ENCODE peak calls at places on chromosome 9, in four cellular contexts. E is NCI-H1694, S is HFF-Myc, J is mucosa of descending colon. T is an unnamed sample.
A peak's percentile ranks its signal among the peaks of the same experiment; 100 is the strongest.

GRCh38 chr9:2299156-2299842 is 284.2 kb downstream of the SMARCA2 start:
- DNase-seq in J (peak; percentile 75), E (peak; percentile 25), S (no peak), T (peak; percentile 80)

GRCh38 chr9:115200711-115201505 is 83.0 kb upstream of the TNC start:
- DNase-seq in E (no peak), J (no peak), S (no peak), T (no peak)

GRCh38 chr9:116151199-116151598 is 2.4 kb upstream of the PAPPA start:
- DNase-seq in S (no peak), E (no peak), J (no peak), T (no peak)

GRCh38 chr9:77926314-77926959 is 105.2 kb downstream of the GNAQ start:
- DNase-seq in E (no peak), S (peak; percentile 22), J (no peak), T (no peak)

GRCh38 chr9:98047002-98047401 is 9.5 kb upstream of the NANS start:
- DNase-seq in J (no peak), S (no peak), E (no peak), T (no peak)

GRCh38 chr9:87587356-87587745 is 89.7 kb downstream of the DAPK1 start:
- DNase-seq in J (no peak), S (no peak), E (no peak), T (no peak)

GRCh38 chr9:18580146-18580545 is 106.2 kb downstream of the ADAMTSL1 start:
- DNase-seq in J (no peak), S (no peak), E (no peak), T (no peak)

GRCh38 chr9:137082925-137083290 is 3.9 kb upstream of the MAN1B1 start:
- DNase-seq in S (no peak), E (no peak), J (no peak), T (no peak)

GRCh38 chr9:127223266-127223665 is 41.3 kb upstream of the GARNL3 start:
- DNase-seq in S (no peak), E (no peak), J (no peak), T (no peak)

GRCh38 chr9:71001780-71002386 is 119.5 kb downstream of the TRPM3 start:
- DNase-seq in J (no peak), E (no peak), S (no peak), T (peak; percentile 37)

GRCh38 chr9:81174023-81174422 is 515.3 kb downstream of the TLE1 start:
- DNase-seq in J (no peak), E (no peak), S (no peak), T (no peak)

T was measured in left colon.